ENCODE peak calls at places on chromosomes 7 and 10, in five cellular contexts. C is tibial nerve; A is GM13977; I is brain microvascular endothelial cell; Y is CD4-positive, alpha-beta T cell. Q is an unnamed sample.

GRCh38 chr10:33126118-33126517 is 168.1 kb upstream of the ITGB1 start:
- DNase-seq in C (no peak), A (no peak), I (peak), Y (peak), Q (no peak)

GRCh38 chr10:61487506-61487905 is 34.3 kb upstream of the TMEM26 start:
- DNase-seq in C (no peak), A (no peak), I (no peak), Y (no peak), Q (no peak)

GRCh38 chr7:27151945-27152815 is at the start of gene HOXA3:
- DNase-seq in C (no peak), A (no peak), I (no peak), Y (no peak), Q (no peak)

GRCh38 chr7:36984051-36984492 is 259.8 kb upstream of the AOAH start:
- DNase-seq in C (no peak), A (no peak), I (no peak), Y (no peak), Q (no peak)

GRCh38 chr7:1368682-1369571 is 90.3 kb downstream of the MICALL2 start:
- DNase-seq in C (no peak), A (peak), I (no peak), Y (peak), Q (peak)

GRCh38 chr7:76300210-76300731 is 2.2 kb upstream of the HSPB1 start:
- DNase-seq in C (peak), A (no peak), I (peak), Y (no peak), Q (no peak)

GRCh38 chr10:103632247-103632642 is 138.7 kb downstream of the NEURL1 start:
- DNase-seq in C (no peak), A (no peak), I (no peak), Y (no peak), Q (no peak)

GRCh38 chr10:98074315-98074911 is 44.0 kb upstream of the CRTAC1 start:
- DNase-seq in C (no peak), A (no peak), I (peak), Y (no peak), Q (peak)

GRCh38 chr10:27457261-27457945 is 46.7 kb upstream of the RAB18 start:
- DNase-seq in C (no peak), A (no peak), I (no peak), Y (no peak), Q (no peak)

GRCh38 chr10:59057350-59057749 is 119.1 kb upstream of the PHYHIPL start:
- DNase-seq in C (no peak), A (no peak), I (no peak), Y (no peak), Q (no peak)

GRCh38 chr10:97679594-97679993 is 7.4 kb downstream of the AVPI1 start:
- DNase-seq in C (no peak), A (no peak), I (no peak), Y (no peak), Q (no peak)

DNA sequence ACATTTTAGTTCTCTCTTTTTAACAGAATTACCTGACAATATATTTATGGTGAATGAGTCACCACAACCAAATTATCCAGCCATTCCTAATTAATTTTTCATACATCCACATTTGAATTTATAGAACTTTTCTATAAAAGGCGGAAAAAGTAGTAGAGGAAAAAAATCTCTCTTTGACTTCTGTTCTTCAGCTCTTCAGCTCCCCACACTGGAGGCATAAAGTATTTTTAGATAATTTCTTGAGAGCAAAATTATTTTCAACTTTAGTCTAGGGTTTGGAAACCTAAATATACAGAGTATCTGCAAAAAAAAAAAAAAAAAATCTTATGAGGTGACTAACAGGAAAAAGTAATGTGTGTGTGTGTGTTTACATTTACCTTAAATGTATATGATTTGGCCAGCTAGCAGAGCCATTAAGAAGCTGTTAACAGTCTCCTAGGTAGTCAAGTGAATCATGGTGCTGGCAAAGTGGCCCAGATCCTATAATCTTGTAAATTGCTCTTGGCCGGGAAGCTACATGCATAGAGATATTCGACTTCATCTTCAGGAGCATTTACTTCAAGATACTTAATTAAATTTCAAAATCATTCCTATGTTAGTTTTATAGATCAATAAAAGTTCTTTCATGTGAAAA is 383.1 kb upstream of the STEAP1 start:
- DNase-seq in C (no peak), A (no peak), I (no peak), Y (no peak), Q (no peak)
- TF ChIP-seq CTCF in C (no peak), A (no peak), I (no peak), Y (no peak), Q (peak)

GRCh38 chr7:24290004-24290641 is 6.1 kb downstream of the NPY start:
- DNase-seq in C (no peak), A (peak), I (peak), Y (no peak), Q (no peak)
- TF ChIP-seq CTCF in C (peak), A (peak), I (peak), Y (peak), Q (peak)

GRCh38 chr10:79241990-79242619 is 105.2 kb upstream of the PPIF start:
- DNase-seq in C (no peak), A (peak), I (no peak), Y (peak), Q (no peak)

GRCh38 chr10:79244841-79245504 is 102.3 kb upstream of the PPIF start:
- DNase-seq in C (no peak), A (peak), I (no peak), Y (no peak), Q (no peak)

GRCh38 chr10:79242620-79243152 is 104.6 kb upstream of the PPIF start:
- DNase-seq in C (no peak), A (peak), I (peak), Y (peak), Q (peak)

GRCh38 chr10:79244068-79244442 is 103.2 kb upstream of the PPIF start:
- DNase-seq in C (no peak), A (peak), I (no peak), Y (no peak), Q (no peak)

DNA sequence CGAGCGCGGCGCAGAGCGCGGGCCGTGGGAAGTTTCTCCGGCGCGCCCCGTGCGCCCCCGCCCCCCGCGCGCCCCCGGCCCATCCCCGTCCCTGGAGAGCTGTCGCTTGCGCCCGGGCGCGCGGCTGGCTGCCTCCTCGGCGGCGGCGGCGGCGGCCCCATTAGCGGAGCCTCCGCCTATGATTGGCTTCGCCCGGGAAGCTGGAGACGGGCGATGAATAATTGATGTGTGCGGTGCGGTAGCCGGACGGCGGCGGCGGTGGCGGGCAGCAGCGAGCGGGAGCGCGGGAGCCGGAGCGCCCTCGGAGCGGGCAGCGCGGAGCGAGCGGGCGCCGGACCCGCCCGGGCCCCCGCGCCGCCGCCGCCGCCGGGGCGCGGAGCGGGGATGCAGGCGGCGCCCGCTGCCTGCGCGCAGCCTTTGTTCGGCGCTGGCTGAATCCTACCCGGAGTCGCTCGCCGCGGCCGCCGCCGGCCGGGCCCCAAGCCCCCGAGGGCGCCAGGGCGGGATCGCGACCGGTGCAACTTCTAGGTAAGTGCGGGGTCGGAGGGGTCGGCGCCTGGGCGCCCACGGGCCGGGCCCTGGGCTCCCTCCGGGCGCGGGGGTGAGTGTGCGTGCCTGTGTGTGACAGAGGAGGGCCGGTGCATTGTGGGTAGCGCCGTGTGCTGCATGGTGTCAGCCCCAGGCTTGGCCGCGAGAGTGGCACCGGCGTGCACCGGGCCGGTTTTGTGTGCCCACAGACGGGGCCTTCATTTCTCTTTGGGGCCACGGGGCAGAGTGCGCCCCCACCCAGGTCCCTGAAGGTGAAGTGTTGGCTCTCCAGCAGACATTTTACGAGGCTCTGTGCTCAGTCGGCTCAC is 103.8 kb upstream of the PPIF start:
- DNase-seq in C (no peak), A (peak), I (no peak), Y (peak), Q (peak)
- TF ChIP-seq CTCF in C (no peak), A (no peak), I (no peak), Y (no peak), Q (no peak)

DNA sequence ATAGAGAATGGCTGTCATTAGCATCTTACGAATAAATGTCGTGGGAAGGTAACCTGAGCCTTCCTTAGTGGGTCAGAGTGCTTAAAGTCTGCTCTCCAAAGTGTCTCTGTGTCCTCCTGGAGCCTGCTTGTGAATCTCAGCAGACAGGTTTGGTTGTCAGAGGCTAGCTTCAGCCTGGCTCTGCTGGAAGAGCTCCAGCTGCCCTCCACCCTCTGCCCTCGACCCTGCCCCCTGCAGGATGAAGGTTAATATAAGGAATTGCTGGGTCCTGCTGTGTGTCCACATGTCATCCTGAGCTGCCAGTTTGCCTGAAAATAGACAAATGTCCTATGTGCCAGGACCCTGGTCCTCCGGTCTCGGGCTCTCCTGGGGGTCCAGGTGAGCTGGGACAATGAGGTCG is 33.5 kb downstream of the FAM241B start:
- DNase-seq in C (no peak), A (no peak), I (no peak), Y (no peak), Q (no peak)
- TF ChIP-seq CTCF in C (no peak), A (no peak), I (peak), Y (no peak), Q (peak)

DNA sequence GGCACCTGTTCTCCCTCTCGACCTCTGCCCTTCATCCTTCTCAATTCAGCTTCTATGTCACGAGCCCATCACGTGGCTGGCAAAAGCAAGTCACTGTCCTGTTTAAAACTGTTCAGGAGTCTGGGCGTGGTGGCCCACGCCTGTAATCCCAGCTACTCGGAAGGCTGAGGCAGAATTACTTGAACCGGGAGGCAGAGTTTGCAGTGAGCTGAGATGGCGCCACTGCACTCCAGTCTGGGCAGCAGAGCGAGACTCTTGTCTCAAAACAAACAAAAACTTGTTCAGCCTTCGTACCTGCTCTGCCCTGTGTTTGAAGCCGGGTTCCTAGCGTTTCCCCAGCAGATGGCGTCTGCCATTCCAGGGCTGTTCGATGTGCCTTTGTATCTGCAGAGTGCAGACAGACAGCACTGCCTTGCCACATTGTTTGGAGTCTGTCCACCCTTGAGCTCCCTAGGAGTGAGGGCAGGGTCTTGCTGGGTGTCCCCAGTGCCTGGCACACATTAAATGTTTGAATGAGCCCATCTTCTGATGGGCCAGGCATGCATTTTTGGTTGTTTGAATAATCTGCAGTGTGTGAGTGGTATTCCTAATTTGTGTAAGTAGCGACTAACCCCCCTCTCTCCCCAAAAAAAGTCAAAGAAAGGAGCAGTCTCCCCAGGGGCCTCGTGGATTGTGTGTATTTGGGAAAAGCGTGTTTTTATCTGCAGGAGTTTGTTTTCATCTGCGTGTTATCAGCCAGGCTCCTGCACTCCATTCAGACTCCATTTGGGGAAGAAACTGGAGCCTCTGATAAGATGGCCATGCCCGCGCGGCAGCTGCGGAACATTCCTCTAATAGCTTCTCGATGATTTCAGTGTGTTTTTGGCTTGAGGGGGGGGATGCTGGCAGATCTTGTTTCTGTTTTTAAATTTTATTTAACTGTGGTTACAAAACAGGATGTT is 61.2 kb downstream of the DNAJB6 start:
- DNase-seq in C (no peak), A (peak), I (peak), Y (no peak), Q (peak)
- TF ChIP-seq CTCF in C (peak), A (peak), I (peak), Y (peak), Q (peak)

GRCh38 chr7:12211054-12212050 is at the start of gene TMEM106B:
- DNase-seq in C (peak), A (peak), I (peak), Y (peak), Q (peak)
- TF ChIP-seq CTCF in C (no peak), A (peak), I (peak), Y (peak), Q (peak)

GRCh38 chr10:23081891-23082290 is 13.5 kb upstream of the MSRB2 start:
- DNase-seq in C (no peak), A (no peak), I (no peak), Y (no peak), Q (no peak)
- TF ChIP-seq CTCF in C (no peak), A (peak), I (peak), Y (no peak), Q (peak)

Q was measured in progenitor cell of endocrine pancreas.